ENCODE peak calls at places on chromosomes 4 and X, in ten cellular contexts. S is right lobe of liver; P is NCI-H1694 treated with DMSO at 0.1 percent for 48 hours; M is activated gamma-delta T cell treated with Interleukin-2 at 50 U/mL for 16 hours; X is iris pigment epithelial cell; Z is SK-MEL-5; E is progenitor cell of endocrine pancreas; N is A673; J is small intestine; Y is activated CD4-positive, alpha-beta T cell treated with anti-CD3 and anti-CD28 coated beads for 1 hour. G is an unnamed sample.

GRCh38 chrX:10016516-10017132 is 49.5 kb downstream of the CLDN34 start:
- DNase-seq in M (no peak), P (no peak), Y (no peak), Z (no peak), J (no peak), S (no peak), E (no peak), X (no peak), N (no peak), G (no peak)

GRCh38 chrX:136752796-136753195 is 27.9 kb downstream of the ARHGEF6 start:
- DNase-seq in Z (no peak), P (no peak), J (no peak), S (no peak), N (no peak), X (no peak), Y (no peak), E (no peak), M (no peak), G (no peak)

GRCh38 chrX:84216406-84216805 is 28.4 kb upstream of the RPS6KA6 start:
- DNase-seq in Z (no peak), E (no peak), X (no peak), Y (no peak), N (no peak), J (no peak), M (no peak), S (no peak), P (no peak), G (no peak)

GRCh38 chr4:66187175-66187720 is 517.0 kb upstream of the EPHA5 start:
- DNase-seq in P (no peak), X (no peak), M (no peak), N (no peak), Z (no peak), J (no peak), E (no peak), Y (no peak), S (no peak), G (no peak)

GRCh38 chrX:120604359-120604782 is 470 bp downstream of the MCTS1 start:
- DNase-seq in E (no peak), P (peak), S (no peak), J (peak), M (peak), Z (peak), X (peak), N (peak), Y (no peak), G (no peak)

GRCh38 chr4:123555500-123556273 is 159.1 kb downstream of the SPRY1 start:
- DNase-seq in J (peak), M (no peak), N (peak), S (peak), Y (no peak), Z (no peak), X (peak), P (no peak), E (no peak), G (peak)

GRCh38 chr4:117874241-117874640 is 160.0 kb upstream of the NDST3 start:
- DNase-seq in Y (no peak), S (no peak), Z (no peak), E (no peak), M (no peak), N (no peak), P (no peak), X (no peak), J (no peak), G (no peak)

GRCh38 chrX:123324628-123325027 is 140.6 kb downstream of the GRIA3 start:
- DNase-seq in Y (no peak), X (no peak), Z (no peak), M (no peak), S (no peak), P (no peak), N (no peak), E (no peak), J (no peak), G (no peak)

GRCh38 chrX:126770179-126770578 is 49.4 kb upstream of the PRR32 start:
- DNase-seq in S (no peak), X (peak), M (no peak), J (no peak), Z (peak), Y (no peak), E (no peak), P (peak), N (peak), G (no peak)

GRCh38 chr4:76665139-76665538 is 230.1 kb downstream of the SHROOM3 start:
- DNase-seq in M (no peak), Z (no peak), Y (no peak), X (peak), S (no peak), J (peak), P (no peak), E (no peak), N (no peak), G (no peak)

GRCh38 chrX:68498508-68499379 is at the start of gene YIPF6:
- DNase-seq in E (peak), S (peak), P (peak), X (peak), M (peak), N (peak), J (peak), Z (peak), Y (peak), G (peak)

GRCh38 chr4:81491943-81492342 is 20.2 kb upstream of the RASGEF1B start:
- DNase-seq in Z (no peak), X (no peak), Y (no peak), N (no peak), S (no peak), P (no peak), E (no peak), J (peak), M (no peak), G (no peak)

GRCh38 chrX:150504399-150505186 is 63.8 kb upstream of the MTM1 start:
- DNase-seq in M (no peak), Z (no peak), P (no peak), E (no peak), S (no peak), J (no peak), N (no peak), X (no peak), Y (no peak), G (no peak)

GRCh38 chr4:21517460-21517859 is 431.1 kb downstream of the KCNIP4 start:
- DNase-seq in Z (no peak), E (no peak), P (no peak), S (no peak), N (no peak), X (no peak), Y (no peak), M (no peak), J (no peak), G (no peak)

GRCh38 chrX:790780-791360 is 160.3 kb downstream of the SHOX start:
- DNase-seq in N (no peak), M (no peak), S (peak), J (no peak), E (no peak), Z (no peak), P (no peak), X (no peak), Y (no peak), G (no peak)

GRCh38 chrX:44906542-44906941 is 33.6 kb downstream of the KDM6A start:
- DNase-seq in S (no peak), N (no peak), E (no peak), J (no peak), Y (no peak), X (no peak), P (no peak), Z (no peak), M (no peak), G (no peak)

GRCh38 chr4:150072906-150073714 is 5.1 kb upstream of the DCLK2 start:
- DNase-seq in J (no peak), X (peak), P (no peak), M (no peak), S (no peak), N (no peak), Y (no peak), Z (no peak), E (no peak), G (no peak)

GRCh38 chr4:43251760-43252317 is 359.3 kb downstream of the GRXCR1 start:
- DNase-seq in J (no peak), S (no peak), M (no peak), E (no peak), Z (no peak), X (peak), Y (no peak), P (peak), N (no peak), G (no peak)

GRCh38 chr4:184348311-184349233 is 125.8 kb downstream of the IRF2 start:
- DNase-seq in E (no peak), P (no peak), Z (no peak), M (no peak), S (peak), Y (no peak), X (peak), N (no peak), J (peak), G (no peak)

GRCh38 chrX:124534530-124534929 is 188.2 kb downstream of the SH2D1A start:
- DNase-seq in S (no peak), M (no peak), X (no peak), E (no peak), N (no peak), P (no peak), Z (no peak), J (no peak), Y (no peak), G (no peak)

GRCh38 chr4:14916554-14917304 is 85.6 kb upstream of the CPEB2 start:
- DNase-seq in S (no peak), Y (no peak), N (peak), M (no peak), J (no peak), E (no peak), Z (peak), X (peak), P (no peak), G (no peak)

GRCh38 chrX:129706395-129707072 is 32.2 kb upstream of the XPNPEP2 start:
- DNase-seq in P (peak), J (no peak), X (no peak), Y (no peak), Z (no peak), S (peak), N (no peak), M (no peak), E (no peak), G (peak)

GRCh38 chr4:118935819-118936218 is 47.2 kb downstream of the SYNPO2 start:
- DNase-seq in N (no peak), Z (no peak), P (peak), E (no peak), S (no peak), M (no peak), J (no peak), Y (no peak), X (no peak), G (no peak)

GRCh38 chr4:85968945-85969830 is 390.7 kb downstream of the MAPK10 start:
- DNase-seq in Z (peak), N (peak), X (peak), M (no peak), S (no peak), P (peak), E (no peak), J (peak), Y (no peak), G (no peak)